ENCODE peak calls at places on chromosomes 6 and 20, in six cellular contexts. One of them, this sample, is unnamed.

GRCh38 chr6:133701633-133702331 is 187.1 kb upstream of the TCF21 start:
- DNase-seq in occipital lobe: no peak
- DNase-seq in IMR-90: peak; percentile 48
- DNase-seq in left ventricle myocardium inferior: peak; percentile 53
- DNase-seq in NCI-H1436: no peak
- DNase-seq in GM19239: no peak
- DNase-seq in this sample: no peak

GRCh38 chr6:44933113-44933512 is 395.0 kb upstream of the RUNX2 start:
- DNase-seq in occipital lobe: no peak
- DNase-seq in IMR-90: no peak
- DNase-seq in left ventricle myocardium inferior: no peak
- DNase-seq in NCI-H1436: no peak
- DNase-seq in GM19239: no peak
- DNase-seq in this sample: no peak

GRCh38 chr20:37259865-37260264 is 1.7 kb downstream of the GHRH start:
- DNase-seq in occipital lobe: no peak
- DNase-seq in IMR-90: no peak
- DNase-seq in left ventricle myocardium inferior: no peak
- DNase-seq in NCI-H1436: no peak
- DNase-seq in GM19239: no peak
- DNase-seq in this sample: no peak

GRCh38 chr6:25369450-25370086 is 90.4 kb downstream of the CARMIL1 start:
- DNase-seq in occipital lobe: no peak
- DNase-seq in IMR-90: no peak
- DNase-seq in left ventricle myocardium inferior: no peak
- DNase-seq in NCI-H1436: no peak
- DNase-seq in GM19239: no peak
- DNase-seq in this sample: no peak

GRCh38 chr20:43191143-43191542 is 1.4 kb upstream of the PTPRT start:
- DNase-seq in occipital lobe: no peak
- DNase-seq in IMR-90: no peak
- DNase-seq in left ventricle myocardium inferior: no peak
- DNase-seq in NCI-H1436: no peak
- DNase-seq in GM19239: no peak
- DNase-seq in this sample: no peak

GRCh38 chr20:3042621-3043020 is 801 bp upstream of the GNRH2 start:
- DNase-seq in occipital lobe: no peak
- DNase-seq in IMR-90: no peak
- DNase-seq in left ventricle myocardium inferior: peak; percentile 62
- DNase-seq in NCI-H1436: no peak
- DNase-seq in GM19239: no peak
- DNase-seq in this sample: peak; percentile 87

GRCh38 chr6:110683236-110683635 is 132.0 kb downstream of the CDK19 start:
- DNase-seq in occipital lobe: no peak
- DNase-seq in IMR-90: no peak
- DNase-seq in left ventricle myocardium inferior: no peak
- DNase-seq in NCI-H1436: no peak
- DNase-seq in GM19239: no peak
- DNase-seq in this sample: no peak

GRCh38 chr6:29941006-29941405 is 1.3 kb upstream of the HLA-A start:
- DNase-seq in occipital lobe: no peak
- DNase-seq in IMR-90: no peak
- DNase-seq in left ventricle myocardium inferior: no peak
- DNase-seq in NCI-H1436: no peak
- DNase-seq in GM19239: no peak
- DNase-seq in this sample: no peak

GRCh38 chr20:31966991-31967655 is 828 bp upstream of the XKR7 start:
- DNase-seq in occipital lobe: no peak
- DNase-seq in IMR-90: no peak
- DNase-seq in left ventricle myocardium inferior: no peak
- DNase-seq in NCI-H1436: no peak
- DNase-seq in GM19239: no peak
- DNase-seq in this sample: no peak

GRCh38 chr6:30074331-30075093 is 1.1 kb downstream of the RNF39 start:
- DNase-seq in occipital lobe: no peak
- DNase-seq in IMR-90: no peak
- DNase-seq in left ventricle myocardium inferior: no peak
- DNase-seq in NCI-H1436: no peak
- DNase-seq in GM19239: no peak
- DNase-seq in this sample: no peak

GRCh38 chr20:24831232-24831631 is 117.8 kb upstream of the CST7 start:
- DNase-seq in occipital lobe: no peak
- DNase-seq in IMR-90: no peak
- DNase-seq in left ventricle myocardium inferior: no peak
- DNase-seq in NCI-H1436: no peak
- DNase-seq in GM19239: no peak
- DNase-seq in this sample: no peak

GRCh38 chr6:105501945-105502344 is 99.1 kb upstream of the PREP start:
- DNase-seq in occipital lobe: no peak
- DNase-seq in IMR-90: no peak
- DNase-seq in left ventricle myocardium inferior: no peak
- DNase-seq in NCI-H1436: no peak
- DNase-seq in GM19239: no peak
- DNase-seq in this sample: no peak

GRCh38 chr6:17001188-17001587 is 100.7 kb upstream of the STMND1 start:
- DNase-seq in occipital lobe: no peak
- DNase-seq in IMR-90: peak; percentile 17
- DNase-seq in left ventricle myocardium inferior: no peak
- DNase-seq in NCI-H1436: no peak
- DNase-seq in GM19239: no peak
- DNase-seq in this sample: no peak

GRCh38 chr20:57613481-57613921 is 6.7 kb downstream of the ZBP1 start:
- DNase-seq in occipital lobe: no peak
- DNase-seq in IMR-90: no peak
- DNase-seq in left ventricle myocardium inferior: no peak
- DNase-seq in NCI-H1436: no peak
- DNase-seq in GM19239: no peak
- DNase-seq in this sample: no peak

GRCh38 chr6:11494786-11495564 is 42.6 kb upstream of the TMEM170B start:
- DNase-seq in occipital lobe: no peak
- DNase-seq in IMR-90: no peak
- DNase-seq in left ventricle myocardium inferior: no peak
- DNase-seq in NCI-H1436: no peak
- DNase-seq in GM19239: no peak
- DNase-seq in this sample: no peak

GRCh38 chr6:165850434-165851019 is 187.5 kb upstream of the PDE10A start:
- DNase-seq in occipital lobe: peak; percentile 44
- DNase-seq in IMR-90: peak; percentile 57
- DNase-seq in left ventricle myocardium inferior: peak; percentile 79
- DNase-seq in NCI-H1436: no peak
- DNase-seq in GM19239: peak; percentile 76
- DNase-seq in this sample: peak; percentile 76